ENCODE peak calls at places on chromosomes 3 and 15, in nine cellular contexts. One of them, this sample, is unnamed.

GRCh38 chr3:189041482-189042090 is 130.2 kb upstream of the TPRG1 start:
- DNase-seq in heart right ventricle: peak; percentile 8
- DNase-seq in HCT116: peak; percentile 51
- DNase-seq in upper lobe of right lung: no peak
- DNase-seq in astrocyte: peak; percentile 15
- DNase-seq in cardiac muscle cell: peak; percentile 57
- DNase-seq in IMR-90: peak; percentile 45
- DNase-seq in neural progenitor cell: peak; percentile 77
- DNase-seq in pancreas: peak; percentile 53
- DNase-seq in this sample: peak; percentile 60

GRCh38 chr3:189042832-189043231 is 128.9 kb upstream of the TPRG1 start:
- DNase-seq in heart right ventricle: no peak
- DNase-seq in HCT116: no peak
- DNase-seq in upper lobe of right lung: no peak
- DNase-seq in astrocyte: no peak
- DNase-seq in cardiac muscle cell: no peak
- DNase-seq in IMR-90: no peak
- DNase-seq in neural progenitor cell: no peak
- DNase-seq in pancreas: no peak
- DNase-seq in this sample: no peak

GRCh38 chr3:140910860-140911259 is 30.8 kb upstream of the SLC25A36 start:
- DNase-seq in heart right ventricle: no peak
- DNase-seq in HCT116: peak; percentile 51
- DNase-seq in upper lobe of right lung: no peak
- DNase-seq in astrocyte: no peak
- DNase-seq in cardiac muscle cell: peak; percentile 41
- DNase-seq in IMR-90: peak; percentile 7
- DNase-seq in neural progenitor cell: peak; percentile 74
- DNase-seq in pancreas: no peak
- DNase-seq in this sample: no peak

GRCh38 chr3:113607219-113607596 is 74.9 kb downstream of the SIDT1 start:
- DNase-seq in heart right ventricle: no peak
- DNase-seq in HCT116: no peak
- DNase-seq in upper lobe of right lung: no peak
- DNase-seq in astrocyte: no peak
- DNase-seq in cardiac muscle cell: no peak
- DNase-seq in IMR-90: no peak
- DNase-seq in neural progenitor cell: no peak
- DNase-seq in pancreas: no peak
- DNase-seq in this sample: no peak

GRCh38 chr15:73322665-73323373 is 45.9 kb downstream of the HCN4 start:
- DNase-seq in heart right ventricle: no peak
- DNase-seq in HCT116: no peak
- DNase-seq in upper lobe of right lung: peak; percentile 60
- DNase-seq in astrocyte: no peak
- DNase-seq in cardiac muscle cell: no peak
- DNase-seq in IMR-90: no peak
- DNase-seq in neural progenitor cell: no peak
- DNase-seq in pancreas: no peak
- DNase-seq in this sample: no peak

GRCh38 chr3:125437631-125438435 is 62.7 kb upstream of the ZNF148 start:
- DNase-seq in heart right ventricle: peak; percentile 44
- DNase-seq in HCT116: peak; percentile 29
- DNase-seq in upper lobe of right lung: no peak
- DNase-seq in astrocyte: no peak
- DNase-seq in cardiac muscle cell: peak; percentile 64
- DNase-seq in IMR-90: peak; percentile 39
- DNase-seq in neural progenitor cell: peak; percentile 61
- DNase-seq in pancreas: peak; percentile 70
- DNase-seq in this sample: peak; percentile 43

GRCh38 chr3:136562031-136562430 is 190.1 kb downstream of the STAG1 start:
- DNase-seq in heart right ventricle: no peak
- DNase-seq in HCT116: no peak
- DNase-seq in upper lobe of right lung: no peak
- DNase-seq in astrocyte: no peak
- DNase-seq in cardiac muscle cell: no peak
- DNase-seq in IMR-90: no peak
- DNase-seq in neural progenitor cell: no peak
- DNase-seq in pancreas: no peak
- DNase-seq in this sample: no peak

GRCh38 chr3:25144430-25144829 is 283.6 kb upstream of the RARB start:
- DNase-seq in heart right ventricle: no peak
- DNase-seq in HCT116: no peak
- DNase-seq in upper lobe of right lung: no peak
- DNase-seq in astrocyte: no peak
- DNase-seq in cardiac muscle cell: no peak
- DNase-seq in IMR-90: no peak
- DNase-seq in neural progenitor cell: no peak
- DNase-seq in pancreas: no peak
- DNase-seq in this sample: no peak

GRCh38 chr3:34504755-34505154 is 706.3 kb downstream of the PDCD6IP start:
- DNase-seq in heart right ventricle: no peak
- DNase-seq in HCT116: no peak
- DNase-seq in upper lobe of right lung: no peak
- DNase-seq in astrocyte: no peak
- DNase-seq in cardiac muscle cell: no peak
- DNase-seq in IMR-90: no peak
- DNase-seq in neural progenitor cell: no peak
- DNase-seq in pancreas: no peak
- DNase-seq in this sample: no peak

GRCh38 chr3:79016587-79017380 is 751.0 kb downstream of the ROBO1 start:
- DNase-seq in heart right ventricle: no peak
- DNase-seq in HCT116: no peak
- DNase-seq in upper lobe of right lung: no peak
- DNase-seq in astrocyte: peak; percentile 38
- DNase-seq in cardiac muscle cell: no peak
- DNase-seq in IMR-90: peak; percentile 53
- DNase-seq in neural progenitor cell: no peak
- DNase-seq in pancreas: no peak
- DNase-seq in this sample: no peak

GRCh38 chr3:79015854-79016253 is 751.9 kb downstream of the ROBO1 start:
- DNase-seq in heart right ventricle: no peak
- DNase-seq in HCT116: no peak
- DNase-seq in upper lobe of right lung: no peak
- DNase-seq in astrocyte: no peak
- DNase-seq in cardiac muscle cell: no peak
- DNase-seq in IMR-90: no peak
- DNase-seq in neural progenitor cell: no peak
- DNase-seq in pancreas: no peak
- DNase-seq in this sample: no peak

GRCh38 chr3:79019924-79020173 is 747.9 kb downstream of the ROBO1 start:
- DNase-seq in heart right ventricle: no peak
- DNase-seq in HCT116: no peak
- DNase-seq in upper lobe of right lung: no peak
- DNase-seq in astrocyte: no peak
- DNase-seq in cardiac muscle cell: no peak
- DNase-seq in IMR-90: no peak
- DNase-seq in neural progenitor cell: no peak
- DNase-seq in pancreas: no peak
- DNase-seq in this sample: no peak

GRCh38 chr3:79018671-79019136 is 749.1 kb downstream of the ROBO1 start:
- DNase-seq in heart right ventricle: peak; percentile 44
- DNase-seq in HCT116: no peak
- DNase-seq in upper lobe of right lung: peak; percentile 78
- DNase-seq in astrocyte: peak; percentile 59
- DNase-seq in cardiac muscle cell: peak; percentile 83
- DNase-seq in IMR-90: peak; percentile 64
- DNase-seq in neural progenitor cell: peak; percentile 77
- DNase-seq in pancreas: peak; percentile 20
- DNase-seq in this sample: peak; percentile 36

DNA sequence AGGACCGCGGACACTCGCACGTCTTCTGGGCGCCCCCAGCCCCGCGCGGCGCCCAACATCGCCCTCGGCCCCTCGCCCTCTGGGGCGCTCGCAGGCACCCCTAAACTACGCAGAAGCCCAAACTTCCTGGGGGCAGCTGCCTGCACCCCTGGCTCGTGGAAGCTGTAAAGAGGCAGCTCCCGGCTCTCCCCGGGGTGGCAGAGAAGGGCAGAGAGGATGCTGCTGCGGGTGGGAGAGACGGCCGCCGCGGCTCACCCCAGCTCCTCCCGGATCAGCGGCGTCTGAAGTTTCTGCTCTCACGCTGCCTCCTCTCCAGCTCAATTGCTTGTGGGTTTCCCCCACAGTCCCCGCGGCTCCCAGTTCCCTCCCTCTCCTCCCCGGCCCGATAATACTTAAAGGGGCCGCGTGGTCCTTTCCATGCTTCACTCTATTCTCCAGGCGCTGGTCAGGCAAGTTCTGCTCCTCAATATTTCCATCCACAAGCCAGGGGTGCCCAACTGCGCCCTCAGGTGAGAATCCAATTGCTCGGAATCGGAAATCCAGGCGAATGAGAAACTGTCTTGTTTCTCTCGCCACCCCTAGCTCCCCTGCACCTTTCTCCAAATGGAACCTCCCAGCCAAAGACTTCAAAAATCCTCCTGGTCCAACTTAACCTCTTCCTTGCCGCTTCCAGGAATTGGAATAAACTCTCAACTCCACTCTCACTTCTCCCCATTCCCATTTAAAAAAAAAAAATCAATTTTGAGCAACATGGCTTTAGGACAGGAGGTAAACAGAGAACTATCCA is 748.5 kb downstream of the ROBO1 start:
- DNase-seq in heart right ventricle: peak; percentile 75
- DNase-seq in HCT116: no peak
- DNase-seq in upper lobe of right lung: peak; percentile 83
- DNase-seq in astrocyte: peak; percentile 93
- DNase-seq in cardiac muscle cell: peak; percentile 96
- DNase-seq in IMR-90: peak; percentile 93
- DNase-seq in neural progenitor cell: peak; percentile 90
- DNase-seq in pancreas: peak; percentile 33
- DNase-seq in this sample: peak; percentile 92
- H3K27ac ChIP-seq in heart right ventricle: peak overlapping the region; percentile 84
- H3K27ac ChIP-seq in HCT116: no peak overlapping the region
- H3K27ac ChIP-seq in upper lobe of right lung: peak overlapping the region; percentile 92
- H3K27ac ChIP-seq in astrocyte: peak overlapping the region; percentile 95
- H3K27ac ChIP-seq in cardiac muscle cell: peak overlapping the region; percentile 99
- H3K27ac ChIP-seq in IMR-90: peak overlapping the region; percentile 97
- H3K27ac ChIP-seq in neural progenitor cell: peak overlapping the region; percentile 98
- H3K27ac ChIP-seq in pancreas: peak overlapping the region; percentile 74
- H3K27ac ChIP-seq in this sample: peak overlapping the region; percentile 96

GRCh38 chr3:52983336-52983807 is 62.5 kb downstream of the SFMBT1 start:
- DNase-seq in heart right ventricle: no peak
- DNase-seq in HCT116: no peak
- DNase-seq in upper lobe of right lung: no peak
- DNase-seq in astrocyte: no peak
- DNase-seq in cardiac muscle cell: no peak
- DNase-seq in IMR-90: no peak
- DNase-seq in neural progenitor cell: no peak
- DNase-seq in pancreas: no peak
- DNase-seq in this sample: no peak

GRCh38 chr3:52979190-52979983 is 66.5 kb downstream of the SFMBT1 start:
- DNase-seq in heart right ventricle: no peak
- DNase-seq in HCT116: no peak
- DNase-seq in upper lobe of right lung: no peak
- DNase-seq in astrocyte: no peak
- DNase-seq in cardiac muscle cell: no peak
- DNase-seq in IMR-90: no peak
- DNase-seq in neural progenitor cell: no peak
- DNase-seq in pancreas: no peak
- DNase-seq in this sample: no peak

GRCh38 chr3:52983828-52984227 is 62.0 kb downstream of the SFMBT1 start:
- DNase-seq in heart right ventricle: no peak
- DNase-seq in HCT116: no peak
- DNase-seq in upper lobe of right lung: no peak
- DNase-seq in astrocyte: no peak
- DNase-seq in cardiac muscle cell: no peak
- DNase-seq in IMR-90: no peak
- DNase-seq in neural progenitor cell: no peak
- DNase-seq in pancreas: no peak
- DNase-seq in this sample: no peak

GRCh38 chr3:52986049-52986448 is 59.8 kb downstream of the SFMBT1 start:
- DNase-seq in heart right ventricle: no peak
- DNase-seq in HCT116: no peak
- DNase-seq in upper lobe of right lung: no peak
- DNase-seq in astrocyte: peak; percentile 48
- DNase-seq in cardiac muscle cell: peak; percentile 50
- DNase-seq in IMR-90: peak; percentile 77
- DNase-seq in neural progenitor cell: no peak
- DNase-seq in pancreas: no peak
- DNase-seq in this sample: no peak

GRCh38 chr3:52982839-52983238 is 63.0 kb downstream of the SFMBT1 start:
- DNase-seq in heart right ventricle: no peak
- DNase-seq in HCT116: no peak
- DNase-seq in upper lobe of right lung: no peak
- DNase-seq in astrocyte: no peak
- DNase-seq in cardiac muscle cell: no peak
- DNase-seq in IMR-90: no peak
- DNase-seq in neural progenitor cell: no peak
- DNase-seq in pancreas: no peak
- DNase-seq in this sample: no peak
- H3K4me3 ChIP-seq in heart right ventricle: no peak overlapping the region
- H3K4me3 ChIP-seq in HCT116: no peak overlapping the region
- H3K4me3 ChIP-seq in upper lobe of right lung: no peak overlapping the region
- H3K4me3 ChIP-seq in astrocyte: no peak overlapping the region
- H3K4me3 ChIP-seq in cardiac muscle cell: no peak overlapping the region
- H3K4me3 ChIP-seq in IMR-90: no peak overlapping the region
- H3K4me3 ChIP-seq in neural progenitor cell: no peak overlapping the region
- H3K4me3 ChIP-seq in pancreas: no peak overlapping the region
- H3K4me3 ChIP-seq in this sample: no peak overlapping the region

GRCh38 chr3:101500208-101500607 is 12.8 kb downstream of the SENP7 start:
- DNase-seq in heart right ventricle: no peak
- DNase-seq in HCT116: no peak
- DNase-seq in upper lobe of right lung: no peak
- DNase-seq in astrocyte: no peak
- DNase-seq in cardiac muscle cell: no peak
- DNase-seq in IMR-90: no peak
- DNase-seq in neural progenitor cell: no peak
- DNase-seq in pancreas: no peak
- DNase-seq in this sample: no peak

GRCh38 chr3:101497803-101498202 is 15.2 kb downstream of the SENP7 start:
- DNase-seq in heart right ventricle: no peak
- DNase-seq in HCT116: no peak
- DNase-seq in upper lobe of right lung: no peak
- DNase-seq in astrocyte: no peak
- DNase-seq in cardiac muscle cell: no peak
- DNase-seq in IMR-90: no peak
- DNase-seq in neural progenitor cell: no peak
- DNase-seq in pancreas: no peak
- DNase-seq in this sample: no peak

DNA sequence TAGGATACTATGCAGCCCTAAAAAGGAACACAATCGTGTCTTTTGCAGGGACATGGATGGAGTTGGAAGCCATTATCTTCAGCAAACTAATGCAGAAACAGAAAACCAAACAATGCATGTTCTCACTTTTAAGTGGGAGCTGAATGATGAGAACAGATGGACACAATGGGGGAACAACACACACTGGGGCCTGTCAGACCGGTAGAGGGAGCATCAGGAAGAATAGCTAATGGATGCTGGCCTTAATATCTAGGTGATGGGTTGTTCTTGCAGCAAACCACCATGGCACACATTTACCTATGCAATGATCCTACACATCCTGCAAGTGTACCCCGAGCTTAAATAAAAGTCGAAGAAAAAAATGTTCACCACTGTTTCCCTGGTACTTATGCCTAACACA is 17.5 kb downstream of the SENP7 start:
- DNase-seq in heart right ventricle: no peak
- DNase-seq in HCT116: no peak
- DNase-seq in upper lobe of right lung: no peak
- DNase-seq in astrocyte: no peak
- DNase-seq in cardiac muscle cell: no peak
- DNase-seq in IMR-90: no peak
- DNase-seq in neural progenitor cell: no peak
- DNase-seq in pancreas: no peak
- DNase-seq in this sample: no peak
- TF ChIP-seq CTCF in heart right ventricle: no peak
- TF ChIP-seq CTCF in HCT116: no peak
- TF ChIP-seq CTCF in upper lobe of right lung: no peak
- TF ChIP-seq CTCF in astrocyte: peak; percentile 10
- TF ChIP-seq CTCF in cardiac muscle cell: no peak
- TF ChIP-seq CTCF in IMR-90: no peak
- TF ChIP-seq CTCF in neural progenitor cell: peak; percentile 40
- TF ChIP-seq CTCF in pancreas: no peak
- TF ChIP-seq CTCF in this sample: no peak

GRCh38 chr3:15803913-15804312 is 6.1 kb upstream of the ANKRD28 start:
- DNase-seq in heart right ventricle: no peak
- DNase-seq in HCT116: no peak
- DNase-seq in upper lobe of right lung: no peak
- DNase-seq in astrocyte: no peak
- DNase-seq in cardiac muscle cell: no peak
- DNase-seq in IMR-90: no peak
- DNase-seq in neural progenitor cell: no peak
- DNase-seq in pancreas: no peak
- DNase-seq in this sample: no peak
- H3K27ac ChIP-seq in heart right ventricle: no peak overlapping the region
- H3K27ac ChIP-seq in HCT116: no peak overlapping the region
- H3K27ac ChIP-seq in upper lobe of right lung: no peak overlapping the region
- H3K27ac ChIP-seq in astrocyte: no peak overlapping the region
- H3K27ac ChIP-seq in cardiac muscle cell: no peak overlapping the region
- H3K27ac ChIP-seq in IMR-90: no peak overlapping the region
- H3K27ac ChIP-seq in neural progenitor cell: no peak overlapping the region
- H3K27ac ChIP-seq in pancreas: no peak overlapping the region
- H3K27ac ChIP-seq in this sample: no peak overlapping the region

This sample was measured in WERI-Rb-1.